ENCODE peak calls at places on chromosome 11, in eight cellular contexts. P is prostate gland, O is stomach, K is K562, Y is HCT116, A is HepG2, V is suprapubic skin, Z is transverse colon. W is an unnamed sample.
A peak's percentile ranks its signal among the peaks of the same experiment; 100 is the strongest.

GRCh38 chr11:69205125-69205928 is 49.6 kb downstream of the SMIM38 start:
- DNase-seq in P (no peak), O (no peak), K (no peak), Y (no peak), A (no peak), V (peak; percentile 50), Z (no peak), W (no peak)

GRCh38 chr11:112498701-112499100 is 238.0 kb upstream of the PLET1 start:
- DNase-seq in P (no peak), O (no peak), K (no peak), Y (no peak), A (no peak), V (no peak), Z (no peak), W (no peak)

GRCh38 chr11:77136784-77137420 is 8.9 kb downstream of the MYO7A start:
- DNase-seq in P (no peak), O (no peak), K (no peak), Y (no peak), A (no peak), V (no peak), Z (no peak), W (no peak)

GRCh38 chr11:64121637-64122410 is 44.1 kb downstream of the MACROD1 start:
- DNase-seq in P (no peak), O (no peak), K (no peak), Y (no peak), A (no peak), V (no peak), Z (no peak), W (no peak)

GRCh38 chr11:18012314-18012905 is 437 bp downstream of the SERGEF start:
- DNase-seq in P (peak; percentile 13), O (peak; percentile 27), K (peak; percentile 25), Y (no peak), A (peak; percentile 45), V (no peak), Z (peak; percentile 23), W (peak; percentile 62)

GRCh38 chr11:59556883-59557205 is 45.5 kb downstream of the OR4D9 start:
- DNase-seq in P (no peak), O (no peak), K (no peak), Y (no peak), A (peak; percentile 48), V (no peak), Z (no peak), W (peak; percentile 31)

GRCh38 chr11:59801160-59801706 is 9.3 kb downstream of the MRPL16 start:
- DNase-seq in P (no peak), O (no peak), K (no peak), Y (no peak), A (no peak), V (no peak), Z (no peak), W (no peak)

GRCh38 chr11:131052367-131052766 is 136.1 kb upstream of the SNX19 start:
- DNase-seq in P (no peak), O (no peak), K (no peak), Y (no peak), A (no peak), V (no peak), Z (no peak), W (no peak)

GRCh38 chr11:117180661-117181585 is 2.4 kb downstream of the SIDT2 start:
- DNase-seq in P (peak; percentile 65), O (peak; percentile 87), K (peak; percentile 68), Y (peak; percentile 81), A (peak; percentile 76), V (peak; percentile 83), Z (peak; percentile 87), W (peak; percentile 95)

GRCh38 chr11:65047581-65048422 is 6.8 kb downstream of the SAC3D1 start:
- DNase-seq in P (no peak), O (no peak), K (peak; percentile 71), Y (no peak), A (no peak), V (no peak), Z (no peak), W (peak; percentile 58)

GRCh38 chr11:124895471-124895971 is 2.1 kb downstream of the ROBO4 start:
- DNase-seq in P (no peak), O (no peak), K (no peak), Y (no peak), A (no peak), V (no peak), Z (no peak), W (no peak)

GRCh38 chr11:124893781-124894401 is 3.8 kb downstream of the ROBO4 start:
- DNase-seq in P (no peak), O (no peak), K (no peak), Y (no peak), A (no peak), V (no peak), Z (no peak), W (no peak)

GRCh38 chr11:124896071-124896750 is 1.5 kb downstream of the ROBO4 start:
- DNase-seq in P (no peak), O (no peak), K (no peak), Y (no peak), A (no peak), V (no peak), Z (no peak), W (no peak)

GRCh38 chr11:124892750-124893454 is 4.8 kb downstream of the ROBO4 start:
- DNase-seq in P (no peak), O (no peak), K (no peak), Y (no peak), A (no peak), V (no peak), Z (no peak), W (no peak)

GRCh38 chr11:124894606-124895430 is 2.8 kb downstream of the ROBO4 start:
- DNase-seq in P (no peak), O (no peak), K (no peak), Y (no peak), A (no peak), V (no peak), Z (no peak), W (no peak)
- H3K4me1 ChIP-seq in P (no peaks in the 10 kb centered on the region), O (no peaks in the 10 kb centered on the region), K (no peaks in the 10 kb centered on the region), Y (peaks cover 24% of the 10 kb centered on the region), A (peaks cover 55% of the 10 kb centered on the region), V (peaks cover 52% of the 10 kb centered on the region), Z (no peaks in the 10 kb centered on the region), W (peaks cover 4% of the 10 kb centered on the region)

GRCh38 chr11:16787035-16787744 is 48.7 kb downstream of the C11orf58 start:
- DNase-seq in P (no peak), O (no peak), K (no peak), Y (no peak), A (no peak), V (peak; percentile 14), Z (no peak), W (no peak)

GRCh38 chr11:16789560-16790483 is 51.4 kb downstream of the C11orf58 start:
- DNase-seq in P (no peak), O (no peak), K (no peak), Y (no peak), A (no peak), V (no peak), Z (no peak), W (no peak)

GRCh38 chr11:16790484-16791240 is 52.2 kb downstream of the C11orf58 start:
- DNase-seq in P (no peak), O (no peak), K (no peak), Y (no peak), A (no peak), V (no peak), Z (no peak), W (no peak)

GRCh38 chr11:16789061-16789415 is 50.6 kb downstream of the C11orf58 start:
- DNase-seq in P (no peak), O (no peak), K (no peak), Y (no peak), A (no peak), V (no peak), Z (no peak), W (no peak)

GRCh38 chr11:16788141-16789060 is 50.0 kb downstream of the C11orf58 start:
- DNase-seq in P (peak; percentile 67), O (peak; percentile 80), K (peak; percentile 82), Y (peak; percentile 75), A (peak; percentile 49), V (no peak), Z (peak; percentile 75), W (peak; percentile 83)
- TF ChIP-seq POLR2AphosphoS5 in P (peak; percentile 65), O (no peak), K (no peak), Y (no peak), A (no peak), V (peak; percentile 69), Z (no peak), W (no peak)

GRCh38 chr11:20522536-20522935 is 76.9 kb upstream of the SLC6A5 start:
- DNase-seq in P (no peak), O (no peak), K (no peak), Y (no peak), A (no peak), V (no peak), Z (no peak), W (peak; percentile 20)
- H3K4me1 ChIP-seq in P (no peaks in the 10 kb centered on the region), O (no peaks in the 10 kb centered on the region), K (no peaks in the 10 kb centered on the region), Y (no peaks in the 10 kb centered on the region), A (peaks cover 11% of the 10 kb centered on the region), V (no peaks in the 10 kb centered on the region), Z (no peaks in the 10 kb centered on the region), W (peaks cover 14% of the 10 kb centered on the region)

GRCh38 chr11:90243534-90243933 is 20.7 kb upstream of the CHORDC1 start:
- DNase-seq in P (no peak), O (no peak), K (no peak), Y (no peak), A (no peak), V (no peak), Z (no peak), W (peak; percentile 37)
- TF ChIP-seq POLR2AphosphoS5 in P (no peak), O (no peak), K (no peak), Y (no peak), A (no peak), V (no peak), Z (no peak), W (no peak)

GRCh38 chr11:68065841-68066240 is 27.0 kb downstream of the TCIRG1 start:
- DNase-seq in P (no peak), O (no peak), K (no peak), Y (no peak), A (no peak), V (no peak), Z (no peak), W (no peak)
- H3K4me1 ChIP-seq in P (no peaks in the 10 kb centered on the region), O (no peaks in the 10 kb centered on the region), K (no peaks in the 10 kb centered on the region), Y (no peaks in the 10 kb centered on the region), A (no peaks in the 10 kb centered on the region), V (no peaks in the 10 kb centered on the region), Z (no peaks in the 10 kb centered on the region), W (no peaks in the 10 kb centered on the region)

DNA sequence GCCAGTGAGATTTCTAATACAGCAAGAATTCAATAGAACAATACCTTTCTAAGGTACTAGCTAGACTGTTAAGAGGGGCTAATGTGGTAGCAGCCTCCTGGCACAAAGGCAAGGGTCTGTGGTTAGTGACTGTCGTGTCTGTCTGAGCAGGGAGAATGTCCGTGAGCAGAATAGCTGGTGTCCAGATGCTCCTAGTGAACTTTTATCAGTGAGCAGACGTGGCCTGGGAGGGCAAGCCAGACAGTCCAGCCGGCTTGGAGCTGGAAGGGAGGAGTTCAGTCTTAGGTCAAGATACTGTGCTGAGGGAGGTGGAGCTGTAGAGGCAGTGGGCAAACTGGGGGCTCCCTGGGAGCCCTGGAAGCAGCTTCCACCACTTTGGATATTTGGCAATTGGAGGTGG is 138.6 kb downstream of the TEAD1 start:
- DNase-seq in P (no peak), O (no peak), K (peak; percentile 41), Y (no peak), A (no peak), V (no peak), Z (no peak), W (no peak)
- TF ChIP-seq POLR2AphosphoS5 in P (no peak), O (no peak), K (peak; percentile 72), Y (no peak), A (no peak), V (no peak), Z (no peak), W (no peak)